ENCODE peak calls at places on chromosomes 1 and 21, in four cellular contexts. One of them, this sample, is unnamed. For H3K36me3 and H3K4me1, the result is how much of the 10 kb centered on the place peaks cover.

GRCh38 chr1:66256629-66257575 is 277.1 kb upstream of the SGIP1 start:
- ATAC-seq in heart right ventricle: no peak
- ATAC-seq in Panc1: no peak
- ATAC-seq in pancreas: no peak
- ATAC-seq in this sample: no peak

GRCh38 chr21:44940116-44940631 is 345 bp downstream of the SLX9 start:
- ATAC-seq in heart right ventricle: peak
- ATAC-seq in Panc1: peak
- ATAC-seq in pancreas: peak
- ATAC-seq in this sample: peak

GRCh38 chr1:202171292-202172014 is 11.1 kb upstream of the PTPN7 start:
- ATAC-seq in heart right ventricle: peak
- ATAC-seq in Panc1: peak
- ATAC-seq in pancreas: no peak
- ATAC-seq in this sample: no peak

GRCh38 chr1:156104861-156105546 is 9.5 kb upstream of the LMNA start:
- ATAC-seq in heart right ventricle: no peak
- ATAC-seq in Panc1: peak
- ATAC-seq in pancreas: peak
- ATAC-seq in this sample: no peak

GRCh38 chr1:9449106-9449627 is 90.1 kb upstream of the SLC25A33 start:
- ATAC-seq in heart right ventricle: peak
- ATAC-seq in Panc1: no peak
- ATAC-seq in pancreas: peak
- ATAC-seq in this sample: peak

GRCh38 chr21:45317401-45318145 is 29.9 kb upstream of the POFUT2 start:
- ATAC-seq in heart right ventricle: no peak
- ATAC-seq in Panc1: no peak
- ATAC-seq in pancreas: no peak
- ATAC-seq in this sample: no peak

GRCh38 chr1:100860397-100860991 is 34.1 kb downstream of the EXTL2 start:
- ATAC-seq in heart right ventricle: no peak
- ATAC-seq in Panc1: no peak
- ATAC-seq in pancreas: no peak
- ATAC-seq in this sample: no peak

GRCh38 chr1:58608945-58609344 is 31.9 kb upstream of the TACSTD2 start:
- ATAC-seq in heart right ventricle: no peak
- ATAC-seq in Panc1: no peak
- ATAC-seq in pancreas: no peak
- ATAC-seq in this sample: no peak

GRCh38 chr1:39576016-39576657 is 453 bp downstream of the PABPC4 start:
- ATAC-seq in heart right ventricle: peak
- ATAC-seq in Panc1: peak
- ATAC-seq in pancreas: peak
- ATAC-seq in this sample: peak

GRCh38 chr1:53246261-53247134 is 8.2 kb upstream of the MAGOH start:
- ATAC-seq in heart right ventricle: no peak
- ATAC-seq in Panc1: no peak
- ATAC-seq in pancreas: no peak
- ATAC-seq in this sample: no peak

GRCh38 chr1:116945421-116945820 is 35.7 kb downstream of the PTGFRN start:
- ATAC-seq in heart right ventricle: no peak
- ATAC-seq in Panc1: no peak
- ATAC-seq in pancreas: no peak
- ATAC-seq in this sample: no peak

GRCh38 chr1:155976913-155977606 is 1.3 kb downstream of the ARHGEF2 start:
- ATAC-seq in heart right ventricle: no peak
- ATAC-seq in Panc1: no peak
- ATAC-seq in pancreas: no peak
- ATAC-seq in this sample: no peak

GRCh38 chr21:39885119-39885848 is 18.0 kb downstream of the PCP4 start:
- ATAC-seq in heart right ventricle: peak
- ATAC-seq in Panc1: no peak
- ATAC-seq in pancreas: peak
- ATAC-seq in this sample: peak

GRCh38 chr21:18275740-18276139 is 31.1 kb downstream of the CHODL start:
- ATAC-seq in heart right ventricle: no peak
- ATAC-seq in Panc1: no peak
- ATAC-seq in pancreas: no peak
- ATAC-seq in this sample: no peak

GRCh38 chr21:44789880-44790279 is 11.7 kb downstream of the UBE2G2 start:
- ATAC-seq in heart right ventricle: no peak
- ATAC-seq in Panc1: no peak
- ATAC-seq in pancreas: no peak
- ATAC-seq in this sample: no peak

GRCh38 chr1:112538883-112539282 is 30.1 kb downstream of the WNT2B start:
- ATAC-seq in heart right ventricle: no peak
- ATAC-seq in Panc1: no peak
- ATAC-seq in pancreas: no peak
- ATAC-seq in this sample: no peak

GRCh38 chr1:182143154-182143657 is 81.7 kb upstream of the ZNF648 start:
- ATAC-seq in heart right ventricle: peak
- ATAC-seq in Panc1: peak
- ATAC-seq in pancreas: peak
- ATAC-seq in this sample: peak

GRCh38 chr1:94823116-94823515 is 3.0 kb downstream of the SLC44A3 start:
- ATAC-seq in heart right ventricle: no peak
- ATAC-seq in Panc1: no peak
- ATAC-seq in pancreas: no peak
- ATAC-seq in this sample: no peak

GRCh38 chr21:23067672-23068071 is 2069.5 kb downstream of the NCAM2 start:
- ATAC-seq in heart right ventricle: no peak
- ATAC-seq in Panc1: no peak
- ATAC-seq in pancreas: no peak
- ATAC-seq in this sample: no peak

GRCh38 chr1:43549921-43550597 is 19.4 kb downstream of the PTPRF start:
- ATAC-seq in heart right ventricle: no peak
- ATAC-seq in Panc1: no peak
- ATAC-seq in pancreas: peak
- ATAC-seq in this sample: peak

GRCh38 chr1:101043776-101044175 is 18.2 kb upstream of the DPH5 start:
- ATAC-seq in heart right ventricle: peak
- ATAC-seq in Panc1: no peak
- ATAC-seq in pancreas: no peak
- ATAC-seq in this sample: no peak

GRCh38 chr1:240820816-240821215 is 208.9 kb upstream of the GREM2 start:
- ATAC-seq in heart right ventricle: no peak
- ATAC-seq in Panc1: no peak
- ATAC-seq in pancreas: no peak
- ATAC-seq in this sample: no peak

GRCh38 chr1:118100686-118101300 is 84.2 kb downstream of the SPAG17 start:
- ATAC-seq in heart right ventricle: no peak
- ATAC-seq in Panc1: peak
- ATAC-seq in pancreas: peak
- ATAC-seq in this sample: no peak

GRCh38 chr1:53127546-53127945 is 14.9 kb downstream of the SLC1A7 start:
- ATAC-seq in heart right ventricle: no peak
- ATAC-seq in Panc1: no peak
- ATAC-seq in pancreas: no peak
- ATAC-seq in this sample: no peak

GRCh38 chr1:51247022-51247421 is 10.9 kb downstream of the RNF11 start:
- ATAC-seq in heart right ventricle: no peak
- ATAC-seq in Panc1: no peak
- ATAC-seq in pancreas: no peak
- ATAC-seq in this sample: no peak

GRCh38 chr1:21872445-21873079 is 60.5 kb downstream of the LDLRAD2 start:
- ATAC-seq in heart right ventricle: no peak
- ATAC-seq in Panc1: no peak
- ATAC-seq in pancreas: no peak
- ATAC-seq in this sample: no peak
- H3K36me3 ChIP-seq in heart right ventricle: under half
- H3K36me3 ChIP-seq in Panc1: under half
- H3K36me3 ChIP-seq in pancreas: under half
- H3K36me3 ChIP-seq in this sample: half or more

GRCh38 chr1:16375521-16376359 is 8.7 kb downstream of the SZRD1 start:
- ATAC-seq in heart right ventricle: peak
- ATAC-seq in Panc1: peak
- ATAC-seq in pancreas: no peak
- ATAC-seq in this sample: no peak

GRCh38 chr1:16380868-16381267 is 13.8 kb downstream of the SZRD1 start:
- ATAC-seq in heart right ventricle: no peak
- ATAC-seq in Panc1: no peak
- ATAC-seq in pancreas: no peak
- ATAC-seq in this sample: no peak

GRCh38 chr1:16378443-16378842 is 11.4 kb downstream of the SZRD1 start:
- ATAC-seq in heart right ventricle: no peak
- ATAC-seq in Panc1: no peak
- ATAC-seq in pancreas: no peak
- ATAC-seq in this sample: no peak

GRCh38 chr1:16374266-16374665 is 7.2 kb downstream of the SZRD1 start:
- ATAC-seq in heart right ventricle: no peak
- ATAC-seq in Panc1: no peak
- ATAC-seq in pancreas: no peak
- ATAC-seq in this sample: no peak

DNA sequence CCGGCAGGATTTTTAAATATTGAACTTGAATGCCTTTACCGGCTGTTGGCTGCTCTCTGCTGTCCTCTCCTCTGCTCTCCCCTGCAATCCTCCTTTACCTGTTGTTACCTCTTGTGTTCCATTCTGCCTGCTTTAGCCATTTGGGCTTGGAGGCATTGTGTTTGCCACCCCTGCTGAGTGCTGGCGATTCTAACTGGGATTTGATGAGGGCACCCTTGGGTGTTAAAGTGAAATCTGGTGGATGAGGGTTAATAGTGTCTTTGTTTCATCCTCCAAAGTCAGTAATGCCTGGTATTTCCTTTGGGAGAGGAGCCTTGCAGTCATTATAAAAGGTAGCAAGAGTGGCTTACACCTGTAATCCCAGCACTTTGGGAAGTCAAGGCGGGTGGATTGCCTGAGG is 9.9 kb downstream of the SZRD1 start:
- ATAC-seq in heart right ventricle: no peak
- ATAC-seq in Panc1: no peak
- ATAC-seq in pancreas: no peak
- ATAC-seq in this sample: no peak
- H3K4me1 ChIP-seq in heart right ventricle: under half
- H3K4me1 ChIP-seq in Panc1: half or more
- H3K4me1 ChIP-seq in pancreas: under half
- H3K4me1 ChIP-seq in this sample: under half

DNA sequence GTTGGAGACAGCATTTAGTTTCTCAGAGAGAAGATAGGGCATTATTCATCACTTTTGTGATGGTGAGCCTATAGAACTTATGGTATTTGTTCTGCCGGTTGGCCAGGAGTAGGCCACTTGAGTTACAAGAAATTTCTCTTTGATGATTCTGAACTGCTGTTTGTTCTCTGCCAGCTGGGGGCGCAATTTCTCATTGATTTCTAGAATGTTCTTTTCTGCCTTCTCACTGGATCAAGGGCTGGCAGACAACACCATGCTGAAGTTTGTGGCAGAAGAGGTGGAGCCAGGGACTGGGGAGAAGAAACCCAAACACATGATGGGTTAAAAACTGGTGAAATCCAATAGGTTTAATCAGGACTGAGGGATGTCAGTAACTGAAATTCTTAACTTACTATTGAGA is 360.6 kb downstream of the FAM72C start:
- ATAC-seq in heart right ventricle: no peak
- ATAC-seq in Panc1: no peak
- ATAC-seq in pancreas: no peak
- ATAC-seq in this sample: no peak
- TF ChIP-seq CTCF in heart right ventricle: no peak
- TF ChIP-seq CTCF in Panc1: no peak
- TF ChIP-seq CTCF in pancreas: no peak
- TF ChIP-seq CTCF in this sample: no peak

DNA sequence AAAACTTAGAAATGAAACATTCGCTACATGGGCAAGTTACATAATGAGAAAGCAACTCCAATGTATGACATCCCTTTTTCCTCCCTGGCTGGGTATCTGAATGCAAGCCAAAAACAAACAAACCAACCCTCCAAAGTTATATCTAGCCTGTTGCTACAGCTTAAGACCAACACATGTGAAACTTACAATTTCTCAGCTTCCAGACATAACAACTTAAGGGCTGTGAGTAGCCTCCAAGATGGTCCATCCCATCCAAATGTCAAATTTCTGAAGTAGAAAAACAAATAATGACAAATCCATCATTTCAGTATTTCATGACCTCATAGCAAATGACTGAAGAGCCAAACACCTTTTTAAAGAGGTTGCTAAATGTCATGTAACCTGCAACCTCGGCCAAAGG is 19.9 kb downstream of the SETD4 start:
- ATAC-seq in heart right ventricle: no peak
- ATAC-seq in Panc1: no peak
- ATAC-seq in pancreas: no peak
- ATAC-seq in this sample: no peak
- H3K36me3 ChIP-seq in heart right ventricle: under half
- H3K36me3 ChIP-seq in Panc1: under half
- H3K36me3 ChIP-seq in pancreas: under half
- H3K36me3 ChIP-seq in this sample: half or more